ENCODE peak calls at places on chromosome 14, in four cellular contexts. One of them, this sample, is unnamed.

GRCh38 chr14:77565289-77566081 is 51.0 kb downstream of the SPTLC2 start:
- DNase-seq in endothelial cell of umbilical vein: no peak
- DNase-seq in uterus: no peak
- DNase-seq in ovary: no peak
- DNase-seq in this sample: no peak

GRCh38 chr14:93113678-93114067 is 2.1 kb downstream of the ITPK1 start:
- DNase-seq in endothelial cell of umbilical vein: no peak
- DNase-seq in uterus: no peak
- DNase-seq in ovary: no peak
- DNase-seq in this sample: no peak

GRCh38 chr14:22231022-22231421 is 358.0 kb downstream of the DAD1 start:
- DNase-seq in endothelial cell of umbilical vein: no peak
- DNase-seq in uterus: no peak
- DNase-seq in ovary: no peak
- DNase-seq in this sample: peak

GRCh38 chr14:101961011-101961721 is 3.2 kb upstream of the DYNC1H1 start:
- DNase-seq in endothelial cell of umbilical vein: peak
- DNase-seq in uterus: peak
- DNase-seq in ovary: peak
- DNase-seq in this sample: peak

GRCh38 chr14:99995700-99996356 is 69.4 kb upstream of the EVL start:
- DNase-seq in endothelial cell of umbilical vein: peak
- DNase-seq in uterus: peak
- DNase-seq in ovary: no peak
- DNase-seq in this sample: peak

GRCh38 chr14:21711360-21711961 is 37.8 kb upstream of the OR4E1 start:
- DNase-seq in endothelial cell of umbilical vein: peak
- DNase-seq in uterus: no peak
- DNase-seq in ovary: no peak
- DNase-seq in this sample: no peak

GRCh38 chr14:101543814-101544213 is 17.5 kb upstream of the DIO3 start:
- DNase-seq in endothelial cell of umbilical vein: no peak
- DNase-seq in uterus: no peak
- DNase-seq in ovary: no peak
- DNase-seq in this sample: no peak

GRCh38 chr14:53767566-53767965 is 189.1 kb downstream of the BMP4 start:
- DNase-seq in endothelial cell of umbilical vein: no peak
- DNase-seq in uterus: no peak
- DNase-seq in ovary: no peak
- DNase-seq in this sample: no peak

GRCh38 chr14:80699861-80700260 is 241.7 kb downstream of the CEP128 start:
- DNase-seq in endothelial cell of umbilical vein: no peak
- DNase-seq in uterus: no peak
- DNase-seq in ovary: no peak
- DNase-seq in this sample: no peak

GRCh38 chr14:71662291-71662790 is 269.9 kb upstream of the RGS6 start:
- DNase-seq in endothelial cell of umbilical vein: no peak
- DNase-seq in uterus: no peak
- DNase-seq in ovary: no peak
- DNase-seq in this sample: no peak

GRCh38 chr14:74919421-74920165 is 3.5 kb downstream of the RPS6KL1 start:
- DNase-seq in endothelial cell of umbilical vein: no peak
- DNase-seq in uterus: no peak
- DNase-seq in ovary: no peak
- DNase-seq in this sample: no peak

GRCh38 chr14:43155924-43156323 is 1351.2 kb downstream of the FSCB start:
- DNase-seq in endothelial cell of umbilical vein: no peak
- DNase-seq in uterus: no peak
- DNase-seq in ovary: no peak
- DNase-seq in this sample: no peak

GRCh38 chr14:52121441-52121840 is 52.6 kb upstream of the NID2 start:
- DNase-seq in endothelial cell of umbilical vein: no peak
- DNase-seq in uterus: no peak
- DNase-seq in ovary: no peak
- DNase-seq in this sample: no peak

GRCh38 chr14:97946291-97946690 is 1149.1 kb downstream of the VRK1 start:
- DNase-seq in endothelial cell of umbilical vein: no peak
- DNase-seq in uterus: no peak
- DNase-seq in ovary: no peak
- DNase-seq in this sample: no peak

GRCh38 chr14:38592764-38593442 is 337.0 kb upstream of the CLEC14A start:
- DNase-seq in endothelial cell of umbilical vein: no peak
- DNase-seq in uterus: no peak
- DNase-seq in ovary: no peak
- DNase-seq in this sample: no peak

GRCh38 chr14:24060443-24060842 is 8.6 kb downstream of the CARMIL3 start:
- DNase-seq in endothelial cell of umbilical vein: no peak
- DNase-seq in uterus: no peak
- DNase-seq in ovary: no peak
- DNase-seq in this sample: no peak

GRCh38 chr14:85195872-85196477 is 334.0 kb upstream of the FLRT2 start:
- DNase-seq in endothelial cell of umbilical vein: peak
- DNase-seq in uterus: no peak
- DNase-seq in ovary: no peak
- DNase-seq in this sample: no peak

GRCh38 chr14:36976571-36977023 is 195.8 kb downstream of the SLC25A21 start:
- DNase-seq in endothelial cell of umbilical vein: no peak
- DNase-seq in uterus: no peak
- DNase-seq in ovary: no peak
- DNase-seq in this sample: no peak

GRCh38 chr14:87430810-87431209 is 562.2 kb downstream of the GALC start:
- DNase-seq in endothelial cell of umbilical vein: no peak
- DNase-seq in uterus: no peak
- DNase-seq in ovary: no peak
- DNase-seq in this sample: no peak

GRCh38 chr14:92473261-92473946 is 40.2 kb upstream of the RIN3 start:
- DNase-seq in endothelial cell of umbilical vein: no peak
- DNase-seq in uterus: peak
- DNase-seq in ovary: no peak
- DNase-seq in this sample: no peak

GRCh38 chr14:30998100-30998706 is 27.2 kb upstream of the AP4S1 start:
- DNase-seq in endothelial cell of umbilical vein: no peak
- DNase-seq in uterus: no peak
- DNase-seq in ovary: no peak
- DNase-seq in this sample: no peak

GRCh38 chr14:36973806-36974442 is 198.5 kb downstream of the SLC25A21 start:
- DNase-seq in endothelial cell of umbilical vein: peak
- DNase-seq in uterus: no peak
- DNase-seq in ovary: no peak
- DNase-seq in this sample: no peak

GRCh38 chr14:77406086-77406485 is 17.2 kb downstream of the NOXRED1 start:
- DNase-seq in endothelial cell of umbilical vein: no peak
- DNase-seq in uterus: no peak
- DNase-seq in ovary: no peak
- DNase-seq in this sample: no peak

GRCh38 chr14:101112351-101113107 is 209.0 kb upstream of the RTL1 start:
- DNase-seq in endothelial cell of umbilical vein: no peak
- DNase-seq in uterus: no peak
- DNase-seq in ovary: no peak
- DNase-seq in this sample: peak

GRCh38 chr14:101062065-101062450 is 158.5 kb upstream of the RTL1 start:
- DNase-seq in endothelial cell of umbilical vein: no peak
- DNase-seq in uterus: no peak
- DNase-seq in ovary: no peak
- DNase-seq in this sample: no peak

GRCh38 chr14:86777950-86778602 is 1214.9 kb downstream of the GALC start:
- DNase-seq in endothelial cell of umbilical vein: no peak
- DNase-seq in uterus: no peak
- DNase-seq in ovary: no peak
- DNase-seq in this sample: no peak

GRCh38 chr14:75604979-75605825 is 26.8 kb downstream of the FLVCR2 start:
- DNase-seq in endothelial cell of umbilical vein: peak
- DNase-seq in uterus: no peak
- DNase-seq in ovary: peak
- DNase-seq in this sample: no peak

GRCh38 chr14:22378181-22378580 is 210.8 kb downstream of the DAD1 start:
- DNase-seq in endothelial cell of umbilical vein: no peak
- DNase-seq in uterus: no peak
- DNase-seq in ovary: no peak
- DNase-seq in this sample: no peak

GRCh38 chr14:21136024-21136423 is 19.8 kb downstream of the OR5AU1 start:
- DNase-seq in endothelial cell of umbilical vein: peak
- DNase-seq in uterus: no peak
- DNase-seq in ovary: no peak
- DNase-seq in this sample: no peak

GRCh38 chr14:71363961-71364360 is 456.7 kb downstream of the PCNX1 start:
- DNase-seq in endothelial cell of umbilical vein: no peak
- DNase-seq in uterus: no peak
- DNase-seq in ovary: no peak
- DNase-seq in this sample: no peak

GRCh38 chr14:42624980-42625761 is 1018.5 kb downstream of the LRFN5 start:
- DNase-seq in endothelial cell of umbilical vein: no peak
- DNase-seq in uterus: no peak
- DNase-seq in ovary: no peak
- DNase-seq in this sample: no peak

GRCh38 chr14:71331393-71331792 is 424.1 kb downstream of the PCNX1 start:
- DNase-seq in endothelial cell of umbilical vein: no peak
- DNase-seq in uterus: no peak
- DNase-seq in ovary: no peak
- DNase-seq in this sample: no peak

GRCh38 chr14:75279739-75280447 is 1.3 kb downstream of the FOS start:
- DNase-seq in endothelial cell of umbilical vein: no peak
- DNase-seq in uterus: peak
- DNase-seq in ovary: peak
- DNase-seq in this sample: peak

GRCh38 chr14:75277796-75278421 is 719 bp upstream of the FOS start:
- DNase-seq in endothelial cell of umbilical vein: peak
- DNase-seq in uterus: no peak
- DNase-seq in ovary: no peak
- DNase-seq in this sample: no peak

GRCh38 chr14:23066368-23066767 is 9.0 kb upstream of the CDH24 start:
- DNase-seq in endothelial cell of umbilical vein: no peak
- DNase-seq in uterus: no peak
- DNase-seq in ovary: peak
- DNase-seq in this sample: no peak

GRCh38 chr14:68592948-68593347 is 199.9 kb downstream of the ZFP36L1 start:
- DNase-seq in endothelial cell of umbilical vein: no peak
- DNase-seq in uterus: no peak
- DNase-seq in ovary: no peak
- DNase-seq in this sample: no peak

GRCh38 chr14:22641851-22642250 is 2.3 kb downstream of the OR6J1 start:
- DNase-seq in endothelial cell of umbilical vein: no peak
- DNase-seq in uterus: no peak
- DNase-seq in ovary: no peak
- DNase-seq in this sample: peak

GRCh38 chr14:95149441-95149840 is 7.9 kb downstream of the DICER1 start:
- DNase-seq in endothelial cell of umbilical vein: no peak
- DNase-seq in uterus: no peak
- DNase-seq in ovary: no peak
- DNase-seq in this sample: no peak

GRCh38 chr14:44649056-44649455 is 142.0 kb upstream of the FSCB start:
- DNase-seq in endothelial cell of umbilical vein: no peak
- DNase-seq in uterus: no peak
- DNase-seq in ovary: no peak
- DNase-seq in this sample: no peak

GRCh38 chr14:60648934-60649814 is at the start of gene SIX1:
- DNase-seq in endothelial cell of umbilical vein: peak
- DNase-seq in uterus: peak
- DNase-seq in ovary: peak
- DNase-seq in this sample: no peak
- TF ChIP-seq POLR2A in endothelial cell of umbilical vein: peak
- TF ChIP-seq POLR2A in uterus: no peak
- TF ChIP-seq POLR2A in ovary: no peak
- TF ChIP-seq POLR2A in this sample: no peak

GRCh38 chr14:67239582-67239981 is 1.7 kb upstream of the PALS1 start:
- DNase-seq in endothelial cell of umbilical vein: no peak
- DNase-seq in uterus: no peak
- DNase-seq in ovary: peak
- DNase-seq in this sample: no peak
- TF ChIP-seq POLR2A in endothelial cell of umbilical vein: no peak
- TF ChIP-seq POLR2A in uterus: no peak
- TF ChIP-seq POLR2A in ovary: no peak
- TF ChIP-seq POLR2A in this sample: no peak

GRCh38 chr14:55580401-55581010 is 499 bp downstream of the KTN1 start:
- DNase-seq in endothelial cell of umbilical vein: peak
- DNase-seq in uterus: peak
- DNase-seq in ovary: peak
- DNase-seq in this sample: peak
- TF ChIP-seq POLR2A in endothelial cell of umbilical vein: no peak
- TF ChIP-seq POLR2A in uterus: no peak
- TF ChIP-seq POLR2A in ovary: no peak
- TF ChIP-seq POLR2A in this sample: no peak

GRCh38 chr14:58749066-58749669 is 111.4 kb downstream of the DACT1 start:
- DNase-seq in endothelial cell of umbilical vein: peak
- DNase-seq in uterus: no peak
- DNase-seq in ovary: no peak
- DNase-seq in this sample: peak
- TF ChIP-seq POLR2A in endothelial cell of umbilical vein: no peak
- TF ChIP-seq POLR2A in uterus: no peak
- TF ChIP-seq POLR2A in ovary: no peak
- TF ChIP-seq POLR2A in this sample: no peak

DNA sequence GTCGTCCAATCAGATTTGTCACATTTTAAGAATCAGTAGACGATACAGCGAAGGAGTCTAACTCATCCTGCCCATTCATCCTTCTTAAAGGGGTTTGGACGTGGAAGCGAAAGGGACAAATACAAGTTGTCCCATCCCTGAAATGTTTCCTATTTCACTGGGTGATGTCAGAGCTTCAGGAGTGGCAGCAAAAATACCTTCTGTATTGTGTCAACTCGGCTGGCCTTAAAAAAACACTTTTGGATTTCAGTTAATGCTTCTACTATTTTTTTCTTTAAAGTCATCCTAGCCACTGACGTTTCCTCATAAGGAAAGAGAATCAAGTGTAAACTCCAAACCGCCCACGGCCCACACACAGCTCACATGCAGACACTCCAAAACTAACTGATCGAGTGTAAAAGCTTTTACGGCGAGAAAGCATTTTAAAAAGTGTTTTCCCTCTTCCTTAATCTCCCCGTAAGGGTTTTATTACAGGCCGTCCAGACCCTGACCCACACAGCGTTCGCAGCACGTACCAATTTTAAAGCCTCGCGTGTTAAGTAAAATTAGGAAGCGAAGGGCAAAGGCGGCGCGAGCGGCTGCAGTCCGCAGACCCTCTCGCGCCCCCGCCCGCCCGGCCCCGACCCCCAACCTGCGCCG is 593 bp downstream of the CFL2 start:
- DNase-seq in endothelial cell of umbilical vein: peak
- DNase-seq in uterus: peak
- DNase-seq in ovary: no peak
- DNase-seq in this sample: peak
- TF ChIP-seq POLR2A in endothelial cell of umbilical vein: no peak
- TF ChIP-seq POLR2A in uterus: peak
- TF ChIP-seq POLR2A in ovary: no peak
- TF ChIP-seq POLR2A in this sample: no peak

DNA sequence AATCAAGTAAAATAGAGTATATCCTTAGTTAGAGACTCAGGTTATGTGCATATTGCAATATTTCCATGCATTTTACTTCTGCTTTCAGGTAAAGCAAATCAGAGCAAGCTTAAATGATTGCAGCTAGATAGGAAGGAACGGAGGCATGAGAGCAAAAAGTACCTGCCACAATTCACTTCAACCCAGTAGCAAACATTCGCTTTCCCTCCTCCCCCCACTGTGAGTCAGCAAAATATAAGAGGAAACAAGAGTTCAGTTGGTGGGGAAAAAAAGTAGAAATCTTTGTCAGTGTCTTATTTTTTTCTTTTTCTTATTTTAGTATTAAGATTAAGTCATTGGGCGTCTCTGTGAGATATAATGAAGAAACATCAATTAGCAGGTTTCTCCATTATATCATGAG is 475.4 kb downstream of the NPAS3 start:
- DNase-seq in endothelial cell of umbilical vein: no peak
- DNase-seq in uterus: no peak
- DNase-seq in ovary: no peak
- DNase-seq in this sample: no peak
- TF ChIP-seq POLR2A in endothelial cell of umbilical vein: no peak
- TF ChIP-seq POLR2A in uterus: no peak
- TF ChIP-seq POLR2A in ovary: no peak
- TF ChIP-seq POLR2A in this sample: no peak